ENCODE peak calls at places on chromosomes 16 and 17, in five cellular contexts. T is suprapubic skin, U is sigmoid colon, Q is breast epithelium, J is stomach. W is an unnamed sample.

GRCh38 chr17:28324776-28325175 is 5.8 kb downstream of the TMEM97 start:
- DNase-seq in J (no peak), Q (no peak), U (no peak), T (no peak), W (no peak)

GRCh38 chr16:12079411-12079965 is 103.0 kb downstream of the SNX29 start:
- DNase-seq in U (no peak), Q (peak; percentile 15), T (no peak), J (no peak), W (no peak)

GRCh38 chr17:81364278-81365147 is 30.7 kb upstream of the BAHCC1 start:
- DNase-seq in T (no peak), U (no peak), Q (no peak), J (no peak), W (no peak)

GRCh38 chr16:12611916-12612597 is 191.6 kb downstream of the CPPED1 start:
- DNase-seq in J (no peak), U (no peak), T (no peak), Q (no peak), W (no peak)

GRCh38 chr17:29037739-29038465 is 5.0 kb upstream of the PIPOX start:
- DNase-seq in J (no peak), Q (no peak), T (no peak), U (no peak), W (no peak)

GRCh38 chr17:11624968-11625367 is 26.7 kb downstream of the DNAH9 start:
- DNase-seq in J (no peak), Q (no peak), U (no peak), T (no peak), W (no peak)

GRCh38 chr16:82432261-82432660 is 194.5 kb upstream of the CDH13 start:
- DNase-seq in J (no peak), T (no peak), Q (no peak), U (no peak), W (no peak)

GRCh38 chr16:83351846-83352245 is 455.9 kb upstream of the HSBP1 start:
- DNase-seq in J (no peak), Q (no peak), U (no peak), T (no peak), W (no peak)

GRCh38 chr17:5686246-5686645 is 101.9 kb upstream of the NLRP1 start:
- DNase-seq in J (no peak), U (no peak), T (no peak), Q (no peak), W (no peak)

GRCh38 chr16:21064203-21064602 is 86.4 kb downstream of the DNAH3 start:
- DNase-seq in J (no peak), Q (no peak), T (no peak), U (no peak), W (no peak)

GRCh38 chr17:59439711-59440110 is 108.3 kb downstream of the YPEL2 start:
- DNase-seq in U (no peak), Q (no peak), T (no peak), J (no peak), W (no peak)

GRCh38 chr16:83746611-83747010 is 61.2 kb upstream of the HSBP1 start:
- DNase-seq in T (no peak), U (no peak), J (no peak), Q (no peak), W (no peak)

GRCh38 chr17:80732268-80732667 is 187.6 kb downstream of the RPTOR start:
- DNase-seq in J (no peak), T (no peak), U (no peak), Q (no peak), W (no peak)

GRCh38 chr17:64781394-64781793 is 119.3 kb upstream of the SMURF2 start:
- DNase-seq in T (peak; percentile 85), J (peak; percentile 67), Q (peak; percentile 73), U (peak; percentile 77), W (no peak)

GRCh38 chr16:1429631-1430030 is 1.2 kb upstream of the PERCC1 start:
- DNase-seq in T (no peak), U (no peak), J (no peak), Q (no peak), W (no peak)

GRCh38 chr16:1432388-1433262 is 1.7 kb downstream of the PERCC1 start:
- DNase-seq in U (no peak), T (no peak), Q (no peak), J (no peak), W (no peak)

GRCh38 chr16:1430214-1430758 is 592 bp upstream of the PERCC1 start:
- DNase-seq in Q (no peak), T (no peak), U (no peak), J (no peak), W (no peak)

GRCh38 chr16:1431497-1432270 is 806 bp downstream of the PERCC1 start:
- DNase-seq in Q (no peak), U (no peak), T (no peak), J (no peak), W (no peak)

DNA sequence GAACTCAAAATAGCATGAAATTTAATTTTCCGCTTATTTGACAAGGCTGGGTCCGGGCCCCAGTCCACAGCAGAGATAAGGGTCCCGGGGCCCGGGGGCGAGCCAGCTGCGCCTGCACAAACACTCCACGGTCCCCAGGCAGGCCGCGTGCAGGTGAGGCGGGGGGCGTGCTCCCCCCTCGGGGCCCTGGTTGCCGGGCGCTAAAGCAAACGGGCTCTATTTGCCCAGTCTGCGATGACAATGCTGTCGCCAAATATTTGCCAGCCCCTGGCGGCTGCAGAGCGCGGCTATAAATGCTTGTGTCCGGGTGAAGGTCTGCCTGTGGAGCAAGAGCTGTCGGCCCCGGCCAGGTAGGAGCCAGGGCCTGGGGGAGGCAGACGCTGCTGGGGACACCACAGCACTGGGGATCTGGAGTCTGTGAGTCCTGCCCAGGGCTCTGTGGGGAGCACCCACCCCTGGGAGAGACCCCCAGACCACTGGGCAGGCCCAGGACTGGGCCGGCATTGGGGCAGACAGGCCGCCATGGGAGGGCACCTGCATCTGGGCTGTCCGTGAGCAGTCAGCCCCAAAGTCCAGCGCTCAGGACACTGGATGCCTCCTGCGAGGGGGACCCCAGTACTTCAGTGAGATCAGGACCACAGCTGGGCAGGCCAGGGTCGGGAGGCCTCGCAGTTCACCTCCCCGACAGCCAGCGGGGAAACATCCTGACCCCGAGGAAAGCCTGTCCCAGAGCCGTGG is at the start of gene PERCC1:
- DNase-seq in J (peak; percentile 79), Q (peak; percentile 79), T (no peak), U (no peak), W (no peak)
- TF ChIP-seq CTCF in J (no peak), Q (peak; percentile 17), T (no peak), U (no peak), W (no peak)

DNA sequence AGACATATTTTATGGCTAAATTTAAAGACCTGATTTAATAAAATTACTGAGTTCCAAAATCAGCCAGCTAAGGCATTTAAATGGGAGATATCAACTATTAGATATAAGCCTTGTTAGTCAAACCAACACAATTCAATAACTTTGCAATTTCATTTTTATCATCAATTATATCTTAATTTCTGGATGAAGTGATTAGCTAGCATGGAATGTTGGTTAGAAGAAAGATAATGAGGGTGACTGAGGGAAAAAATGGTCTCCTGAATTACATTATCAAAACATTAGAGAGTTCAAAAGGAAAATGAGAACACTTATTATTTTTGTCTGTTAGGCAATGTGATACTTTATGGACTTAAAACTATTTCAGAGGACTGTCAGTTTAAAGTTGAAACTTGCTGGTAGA is 525.7 kb downstream of the CDH11 start:
- DNase-seq in J (no peak), U (no peak), T (no peak), Q (no peak), W (no peak)
- TF ChIP-seq POLR2AphosphoS5 in J (no peak), U (no peak), T (no peak), Q (no peak), W (no peak)

DNA sequence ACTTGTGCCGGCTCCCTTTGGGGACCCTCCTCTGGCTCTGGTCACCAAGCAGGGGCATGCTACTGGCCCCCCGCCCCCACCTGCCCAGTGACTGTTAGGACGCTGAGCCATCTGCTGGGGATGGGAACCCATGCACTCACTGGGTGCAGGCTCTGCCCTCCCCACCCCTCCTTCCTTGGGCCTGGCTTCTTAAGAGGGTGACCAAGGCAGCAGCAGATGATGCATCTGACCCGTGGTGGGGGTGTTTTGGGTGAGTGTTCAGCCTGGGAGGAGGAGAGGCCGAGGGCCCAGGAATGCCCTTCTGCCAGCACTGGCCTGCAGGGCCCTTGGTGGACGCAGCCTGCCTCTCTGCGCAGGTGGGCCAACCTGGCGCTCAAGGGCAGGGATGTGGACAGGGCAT is 19.2 kb upstream of the MTSS2 start:
- DNase-seq in U (no peak), T (no peak), Q (no peak), J (no peak), W (no peak)
- H3K27ac ChIP-seq in U (peak overlapping the region; percentile 99), T (peak overlapping the region; percentile 90), Q (peak overlapping the region; percentile 96), J (peak overlapping the region; percentile 85), W (peak overlapping the region; percentile 94)

DNA sequence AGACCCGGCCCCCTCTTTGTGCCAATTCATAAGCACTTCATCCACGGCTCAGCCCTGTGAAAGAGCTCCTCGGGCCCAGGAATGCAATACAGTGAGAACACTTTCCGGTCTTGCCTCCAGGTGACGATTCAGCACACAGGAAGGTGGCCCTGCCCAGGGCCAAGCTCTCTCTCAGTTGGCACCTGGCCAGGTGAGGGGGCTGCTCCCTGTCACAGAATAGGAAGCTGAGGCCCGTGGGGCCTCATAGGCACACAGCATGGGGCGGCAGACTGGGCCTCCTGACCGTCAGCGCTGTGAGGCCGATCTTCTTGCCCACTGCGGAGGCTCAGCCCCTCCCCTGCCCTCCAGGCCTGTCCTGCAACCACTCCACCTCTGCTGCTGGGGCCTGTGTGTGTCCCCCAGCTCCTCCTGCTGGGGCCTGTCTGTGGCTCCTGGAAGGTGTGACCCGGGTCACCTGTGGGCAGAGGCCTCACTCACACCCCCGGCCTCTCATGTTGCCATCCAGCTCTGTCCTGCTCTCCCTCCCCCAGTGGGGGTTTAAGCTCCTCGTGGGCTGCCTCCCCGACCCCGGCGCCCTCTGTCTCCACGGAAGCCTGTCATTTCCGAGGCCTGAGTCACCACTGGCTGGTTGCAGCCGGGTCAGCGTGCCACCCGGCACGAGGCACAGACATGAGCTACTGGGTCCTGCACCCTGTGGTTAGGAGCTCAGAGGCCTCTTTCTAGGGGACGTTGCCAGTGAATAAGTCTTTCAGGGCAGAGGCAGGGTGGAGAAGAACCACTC is 114.4 kb downstream of the SEC14L1 start:
- DNase-seq in Q (peak; percentile 58), J (peak; percentile 53), U (no peak), T (no peak), W (no peak)
- TF ChIP-seq CTCF in Q (peak; percentile 34), J (no peak), U (no peak), T (no peak), W (no peak)

DNA sequence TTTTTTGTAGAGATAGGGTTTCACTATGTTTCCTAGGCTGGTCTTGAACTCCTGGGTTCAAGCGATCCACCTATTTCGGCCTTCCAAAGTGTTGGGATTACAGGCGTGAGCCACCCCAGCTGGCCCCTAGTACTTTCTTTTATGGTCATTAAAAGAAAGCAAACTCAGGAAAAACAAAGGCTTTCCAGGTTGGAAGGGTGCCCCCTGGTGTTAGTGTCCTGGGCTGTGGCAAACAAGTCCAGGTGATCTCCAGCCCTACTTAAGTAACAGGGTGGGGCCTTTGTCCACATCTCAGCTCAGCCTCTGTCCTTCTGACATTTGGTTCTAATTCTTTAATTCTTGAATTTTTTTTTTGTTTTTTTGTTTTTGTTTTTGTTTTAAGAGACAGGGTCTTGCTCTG is 6.9 kb downstream of the IGFBP4 start:
- DNase-seq in J (peak; percentile 64), U (no peak), Q (no peak), T (no peak), W (no peak)
- TF ChIP-seq POLR2AphosphoS5 in J (no peak), U (no peak), Q (no peak), T (no peak), W (no peak)

DNA sequence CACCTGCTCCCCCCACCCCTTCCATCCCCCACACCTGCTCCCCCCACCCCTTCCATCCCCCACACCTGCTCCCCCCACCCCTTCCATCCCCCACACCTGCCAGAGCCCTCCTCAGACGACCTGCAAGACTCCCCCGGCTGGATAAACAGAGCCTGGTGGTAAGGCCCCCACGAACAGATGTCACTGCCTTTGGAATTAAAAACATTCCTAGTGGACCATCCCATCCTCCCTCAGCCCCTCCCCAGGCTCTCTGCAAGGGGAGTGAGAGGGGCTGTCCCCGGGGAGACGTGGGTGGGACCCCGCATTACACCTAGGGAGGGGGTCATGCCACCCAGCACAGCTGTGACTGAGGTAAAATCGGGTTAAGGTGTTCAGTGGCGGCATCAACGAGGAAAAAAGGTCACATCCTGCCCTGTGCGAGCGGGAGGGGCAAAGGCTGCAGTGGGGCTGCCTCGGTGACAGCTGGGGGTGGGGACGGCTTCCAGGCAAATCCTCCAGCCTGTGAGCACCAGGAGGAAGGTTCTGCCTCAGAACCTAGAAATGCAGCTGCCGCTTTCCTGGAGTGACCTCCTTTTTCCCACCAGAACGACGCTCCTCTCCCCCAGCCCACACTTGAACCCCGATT is 38.7 kb downstream of the TIMM22 start:
- DNase-seq in J (no peak), Q (no peak), T (no peak), U (no peak), W (no peak)
- H3K27ac ChIP-seq in J (no peak overlapping the region), Q (no peak overlapping the region), T (no peak overlapping the region), U (no peak overlapping the region), W (no peak overlapping the region)

W was measured in vagina.